ENCODE peak calls at places on chromosome 7, in five cellular contexts. I is nucleus accumbens; Y is activated gamma-delta T cell treated with anti-CD3 and anti-CD28 coated beads, Interleukin-2, amount 50 U/mL, for 16 hours; F is GM03348; R is activated CD8-positive, alpha-beta memory T cell treated with anti-CD3 and anti-CD28 coated beads for 4 hours. N is an unnamed sample.

GRCh38 chr7:55366461-55367138 is 1.5 kb downstream of the LANCL2 start:
- DNase-seq in I (peak; percentile 49), Y (no peak), F (no peak), R (no peak), N (no peak)

GRCh38 chr7:150966002-150966401 is 12.1 kb downstream of the KCNH2 start:
- DNase-seq in I (no peak), Y (no peak), F (no peak), R (no peak), N (no peak)

GRCh38 chr7:78386520-78386919 is 587.9 kb downstream of the PHTF2 start:
- DNase-seq in I (no peak), Y (no peak), F (no peak), R (no peak), N (no peak)

GRCh38 chr7:149454006-149454405 is 6.9 kb downstream of the ZNF777 start:
- DNase-seq in I (no peak), Y (no peak), F (no peak), R (no peak), N (no peak)

GRCh38 chr7:123864966-123865365 is 20.0 kb downstream of the HYAL4 start:
- DNase-seq in I (no peak), Y (no peak), F (no peak), R (no peak), N (no peak)

GRCh38 chr7:124751017-124751416 is 14.6 kb downstream of the GPR37 start:
- DNase-seq in I (no peak), Y (no peak), F (no peak), R (no peak), N (no peak)

GRCh38 chr7:75823198-75823910 is 9.7 kb upstream of the CCL24 start:
- DNase-seq in I (no peak), Y (no peak), F (no peak), R (no peak), N (no peak)

GRCh38 chr7:155769701-155770100 is 42.6 kb downstream of the SHH start:
- DNase-seq in I (peak; percentile 50), Y (no peak), F (peak; percentile 86), R (no peak), N (no peak)

GRCh38 chr7:69837387-69838068 is 239.3 kb downstream of the AUTS2 start:
- DNase-seq in I (no peak), Y (no peak), F (no peak), R (no peak), N (no peak)